ENCODE peak calls at places on chromosomes 4 and X, in nine cellular contexts. Y is HepG2, Q is endothelial cell of umbilical vein, P is H9, T is WTC11, J is stomach, A is HFFc6, I is ascending aorta, S is OCI-LY7. H is an unnamed sample.

GRCh38 chr4:122045533-122045932 is 93.7 kb upstream of the TRPC3 start:
- DNase-seq in S (no peak), I (no peak), J (no peak), Q (peak; percentile 78), P (no peak), T (no peak), Y (peak; percentile 4), A (peak; percentile 94), H (no peak)

GRCh38 chrX:47187106-47187677 is 6.4 kb upstream of the UBA1 start:
- DNase-seq in Y (no peak), Q (no peak), S (no peak), J (no peak), A (no peak), I (no peak), P (peak; percentile 52), T (no peak), H (no peak)

GRCh38 chr4:154545689-154546088 is 4.5 kb downstream of the PLRG1 start:
- DNase-seq in T (no peak), A (no peak), I (no peak), P (no peak), Y (no peak), S (no peak), J (no peak), Q (no peak), H (no peak)

GRCh38 chrX:129347291-129347690 is 176.0 kb downstream of the SMARCA1 start:
- DNase-seq in S (peak; percentile 1), A (no peak), T (peak; percentile 42), I (no peak), P (peak; percentile 60), Q (no peak), J (no peak), Y (no peak), H (no peak)

GRCh38 chrX:14943963-14944362 is 70.7 kb downstream of the MOSPD2 start:
- DNase-seq in P (no peak), J (no peak), Y (no peak), T (no peak), A (no peak), Q (no peak), S (no peak), I (no peak), H (no peak)

GRCh38 chr4:53273726-53274125 is 92.1 kb downstream of the SCFD2 start:
- DNase-seq in P (no peak), I (no peak), A (peak; percentile 48), Y (no peak), T (no peak), J (no peak), Q (no peak), S (no peak), H (no peak)

GRCh38 chr4:140935259-140935658 is 179.1 kb upstream of the TBC1D9 start:
- DNase-seq in J (no peak), Y (no peak), Q (no peak), S (no peak), A (peak; percentile 25), I (no peak), P (no peak), T (no peak), H (no peak)

GRCh38 chrX:109697855-109698254 is 35.2 kb downstream of the ACSL4 start:
- DNase-seq in S (no peak), J (no peak), Q (no peak), I (no peak), P (no peak), T (no peak), A (no peak), Y (no peak), H (no peak)

GRCh38 chr4:124804584-124804983 is 92.1 kb upstream of the ANKRD50 start:
- DNase-seq in J (no peak), Y (no peak), T (no peak), P (no peak), S (no peak), A (no peak), I (no peak), Q (no peak), H (no peak)

GRCh38 chr4:2688697-2689096 is 67.4 kb downstream of the TNIP2 start:
- DNase-seq in Q (no peak), Y (no peak), S (no peak), T (no peak), I (no peak), J (no peak), P (no peak), A (no peak), H (no peak)

GRCh38 chrX:149937881-149938426 is 337 bp downstream of the EOLA2 start:
- DNase-seq in J (no peak), Q (no peak), I (no peak), P (no peak), A (no peak), Y (no peak), S (no peak), T (no peak), H (no peak)

GRCh38 chr4:62080431-62080830 is 880.3 kb downstream of the ADGRL3 start:
- DNase-seq in Q (no peak), T (no peak), I (no peak), J (no peak), P (no peak), Y (no peak), S (no peak), A (no peak), H (no peak)

GRCh38 chrX:10235851-10236250 is 79.1 kb downstream of the CLCN4 start:
- DNase-seq in Y (peak; percentile 3), P (no peak), Q (no peak), A (no peak), S (no peak), T (no peak), J (no peak), I (no peak), H (no peak)

GRCh38 chr4:156977435-156978160 is 6.0 kb upstream of the PDGFC start:
- DNase-seq in I (no peak), P (no peak), A (peak; percentile 88), J (no peak), Q (no peak), S (no peak), Y (no peak), T (no peak), H (no peak)

GRCh38 chr4:110442788-110443187 is 33.2 kb upstream of the ENPEP start:
- DNase-seq in T (no peak), P (no peak), S (no peak), I (no peak), Q (no peak), Y (no peak), A (no peak), J (no peak), H (no peak)

GRCh38 chr4:110442309-110442708 is 33.6 kb upstream of the ENPEP start:
- DNase-seq in J (no peak), S (no peak), P (no peak), I (no peak), A (no peak), T (no peak), Q (no peak), Y (no peak), H (no peak)
- TF ChIP-seq CTCF in J (no peak), S (no peak), P (no peak), I (no peak), A (no peak), T (no peak), Q (no peak), Y (no peak), H (no peak)

GRCh38 chr4:129968778-129969177 is 872.8 kb downstream of the C4orf33 start:
- DNase-seq in A (no peak), I (no peak), S (no peak), T (no peak), P (no peak), Q (no peak), Y (no peak), J (no peak), H (no peak)

GRCh38 chr4:129968366-129968765 is 872.4 kb downstream of the C4orf33 start:
- DNase-seq in Q (no peak), S (no peak), J (no peak), A (no peak), I (no peak), P (no peak), Y (no peak), T (no peak), H (no peak)

GRCh38 chr4:129971419-129971818 is 875.5 kb downstream of the C4orf33 start:
- DNase-seq in Y (no peak), A (no peak), S (no peak), J (no peak), Q (no peak), P (no peak), I (no peak), T (no peak), H (no peak)

GRCh38 chr4:129972257-129972656 is 876.3 kb downstream of the C4orf33 start:
- DNase-seq in Y (no peak), P (no peak), A (no peak), S (no peak), T (no peak), Q (no peak), I (no peak), J (no peak), H (no peak)
- TF ChIP-seq CTCF in Y (peak; percentile 25), P (peak; percentile 68), A (no peak), S (peak; percentile 25), T (no peak), Q (no peak), I (no peak), J (no peak), H (no peak)

GRCh38 chr4:151276787-151277557 is at the start of gene PRSS48:
- DNase-seq in I (no peak), J (peak; percentile 59), Q (peak; percentile 65), T (peak; percentile 90), S (peak; percentile 48), P (peak; percentile 93), A (peak; percentile 42), Y (peak; percentile 55), H (peak; percentile 58)
- TF ChIP-seq CTCF in I (no peak), J (peak; percentile 50), Q (peak; percentile 87), T (peak; percentile 87), S (peak; percentile 84), P (peak; percentile 97), A (peak; percentile 92), Y (peak; percentile 87), H (peak; percentile 67)

GRCh38 chrX:37509349-37509748 is 62.1 kb upstream of the LANCL3 start:
- DNase-seq in A (no peak), I (no peak), Q (peak; percentile 1), Y (no peak), P (no peak), S (peak; percentile 4), J (no peak), T (no peak), H (no peak)
- TF ChIP-seq CTCF in A (peak; percentile 47), I (peak; percentile 23), Q (no peak), Y (peak; percentile 54), P (peak; percentile 54), S (peak; percentile 60), J (peak; percentile 14), T (no peak), H (peak; percentile 14)